ENCODE peak calls at places on chromosomes 13 and 19, in nine cellular contexts. N, F, W, K, T, O, M, A and Y are unnamed samples.

GRCh38 chr19:53389591-53390377 is 5.2 kb upstream of the ZNF765 start:
- DNase-seq in N (no peak), F (no peak), W (no peak), K (no peak), T (peak), O (no peak), M (no peak), A (no peak), Y (no peak)

GRCh38 chr13:48838193-48839000 is 137.3 kb upstream of the FNDC3A start:
- DNase-seq in N (no peak), F (no peak), W (no peak), K (no peak), T (no peak), O (no peak), M (no peak), A (no peak), Y (no peak)

GRCh38 chr13:36553501-36553900 is 120.3 kb upstream of the SERTM1 start:
- DNase-seq in N (no peak), F (no peak), W (no peak), K (no peak), T (no peak), O (no peak), M (no peak), A (no peak), Y (no peak)

GRCh38 chr19:8335343-8336071 is 7.6 kb downstream of the KANK3 start:
- DNase-seq in N (no peak), F (no peak), W (no peak), K (no peak), T (peak), O (no peak), M (no peak), A (no peak), Y (no peak)

GRCh38 chr13:79995334-79995733 is 345.6 kb downstream of the SPRY2 start:
- DNase-seq in N (peak), F (no peak), W (no peak), K (no peak), T (no peak), O (no peak), M (no peak), A (peak), Y (no peak)

GRCh38 chr19:5967994-5968430 is 9.9 kb downstream of the RANBP3 start:
- DNase-seq in N (peak), F (no peak), W (peak), K (peak), T (peak), O (no peak), M (peak), A (peak), Y (peak)

GRCh38 chr19:36939153-36939552 is 23.0 kb downstream of the ZNF568 start:
- DNase-seq in N (no peak), F (no peak), W (no peak), K (no peak), T (no peak), O (no peak), M (no peak), A (no peak), Y (no peak)

GRCh38 chr13:36673838-36674326 is at the start of gene SERTM1:
- DNase-seq in N (no peak), F (no peak), W (no peak), K (peak), T (peak), O (peak), M (no peak), A (no peak), Y (no peak)

GRCh38 chr19:10533656-10534386 is 9.9 kb upstream of the ATG4D start:
- DNase-seq in N (peak), F (no peak), W (no peak), K (no peak), T (no peak), O (no peak), M (no peak), A (no peak), Y (no peak)

GRCh38 chr13:55572862-55573261 is 1567.9 kb upstream of the PRR20A start:
- DNase-seq in N (no peak), F (no peak), W (no peak), K (no peak), T (peak), O (no peak), M (no peak), A (no peak), Y (no peak)

GRCh38 chr13:80341771-80342271 is 895 bp upstream of the SPRY2 start:
- DNase-seq in N (peak), F (no peak), W (no peak), K (peak), T (peak), O (peak), M (peak), A (no peak), Y (peak)

GRCh38 chr19:33723512-33723911 is 73.2 kb upstream of the KCTD15 start:
- DNase-seq in N (no peak), F (no peak), W (no peak), K (no peak), T (no peak), O (no peak), M (no peak), A (no peak), Y (no peak)

GRCh38 chr19:12230751-12231733 is 63.6 kb downstream of the ZNF44 start:
- DNase-seq in N (no peak), F (no peak), W (no peak), K (peak), T (no peak), O (peak), M (no peak), A (no peak), Y (no peak)

GRCh38 chr13:97758317-97758716 is 195.2 kb upstream of the IPO5 start:
- DNase-seq in N (no peak), F (no peak), W (no peak), K (peak), T (no peak), O (no peak), M (no peak), A (no peak), Y (no peak)

GRCh38 chr13:50910483-50910805 is 853 bp downstream of the RNASEH2B start:
- DNase-seq in N (no peak), F (no peak), W (no peak), K (no peak), T (peak), O (no peak), M (no peak), A (no peak), Y (no peak)

GRCh38 chr19:54312436-54313362 is at the start of gene LILRA5:
- DNase-seq in N (no peak), F (no peak), W (no peak), K (peak), T (no peak), O (peak), M (no peak), A (no peak), Y (no peak)

GRCh38 chr19:4807188-4807587 is 15.7 kb downstream of the FEM1A start:
- DNase-seq in N (no peak), F (no peak), W (no peak), K (no peak), T (no peak), O (no peak), M (peak), A (no peak), Y (no peak)

GRCh38 chr13:100175803-100176182 is 86.9 kb downstream of the PCCA start:
- DNase-seq in N (no peak), F (no peak), W (no peak), K (no peak), T (no peak), O (no peak), M (no peak), A (no peak), Y (no peak)

GRCh38 chr19:46953955-46954501 is 65.6 kb upstream of the NPAS1 start:
- DNase-seq in N (no peak), F (no peak), W (no peak), K (no peak), T (no peak), O (no peak), M (no peak), A (no peak), Y (no peak)

GRCh38 chr19:46952874-46953273 is 66.8 kb upstream of the NPAS1 start:
- DNase-seq in N (no peak), F (no peak), W (no peak), K (no peak), T (no peak), O (no peak), M (no peak), A (no peak), Y (no peak)

GRCh38 chr19:46950526-46951235 is 69.0 kb upstream of the NPAS1 start:
- DNase-seq in N (no peak), F (no peak), W (no peak), K (no peak), T (no peak), O (no peak), M (no peak), A (no peak), Y (no peak)

GRCh38 chr19:46954502-46955004 is 65.1 kb upstream of the NPAS1 start:
- DNase-seq in N (no peak), F (no peak), W (no peak), K (no peak), T (no peak), O (no peak), M (no peak), A (no peak), Y (no peak)

DNA sequence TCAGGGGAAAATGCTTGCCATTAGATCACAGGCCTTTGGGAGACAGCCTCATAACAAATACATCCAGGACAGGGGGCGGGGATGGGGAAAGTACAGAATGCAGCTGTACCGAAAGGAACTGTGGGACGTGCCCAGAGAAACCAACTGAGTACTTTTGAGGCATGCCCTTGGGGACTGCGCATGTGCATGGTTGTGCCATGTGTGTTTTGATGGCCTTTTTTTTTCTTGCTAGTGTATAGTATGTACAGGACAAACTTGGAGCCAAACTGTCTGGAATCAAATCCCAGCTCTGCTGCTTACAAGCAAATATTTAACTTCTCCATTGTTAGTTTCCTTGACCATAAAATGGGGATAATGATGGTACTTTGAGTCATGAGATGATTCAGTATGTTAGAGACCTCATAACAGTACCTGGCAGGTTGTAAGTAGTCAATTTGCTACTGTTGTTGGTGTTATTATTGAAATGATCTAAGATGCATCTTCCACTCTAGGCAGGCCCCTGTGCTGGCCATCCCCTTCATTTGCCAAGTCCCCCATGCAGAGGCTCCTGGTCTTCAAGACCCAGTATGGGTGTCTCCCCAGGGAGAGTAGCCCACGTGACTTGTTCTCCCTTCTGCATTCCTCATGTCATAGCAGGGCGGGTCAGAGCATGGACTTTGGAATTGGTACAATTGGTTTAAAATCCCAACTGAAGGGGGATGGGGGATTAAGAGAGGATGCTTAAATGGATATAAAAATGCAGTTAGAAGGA is 68.2 kb upstream of the NPAS1 start:
- DNase-seq in N (no peak), F (no peak), W (no peak), K (no peak), T (no peak), O (no peak), M (no peak), A (peak), Y (no peak)
- H3K27ac ChIP-seq in N (no peak), F (peak), W (no peak), K (peak), T (no peak), O (peak), M (no peak), A (peak), Y (no peak)

GRCh38 chr19:38930776-38931761 is at the start of gene MRPS12:
- DNase-seq in N (peak), F (peak), W (peak), K (peak), T (peak), O (peak), M (peak), A (peak), Y (peak)

GRCh38 chr19:38933544-38933943 is 2.8 kb downstream of the MRPS12 start:
- DNase-seq in N (no peak), F (no peak), W (no peak), K (no peak), T (no peak), O (no peak), M (no peak), A (no peak), Y (no peak)

GRCh38 chr19:38928406-38929001 is 2.1 kb downstream of the SARS2 start:
- DNase-seq in N (no peak), F (no peak), W (no peak), K (no peak), T (no peak), O (no peak), M (no peak), A (no peak), Y (no peak)

GRCh38 chr19:38929929-38930775 is at the start of gene SARS2:
- DNase-seq in N (peak), F (peak), W (peak), K (peak), T (peak), O (peak), M (peak), A (peak), Y (peak)

DNA sequence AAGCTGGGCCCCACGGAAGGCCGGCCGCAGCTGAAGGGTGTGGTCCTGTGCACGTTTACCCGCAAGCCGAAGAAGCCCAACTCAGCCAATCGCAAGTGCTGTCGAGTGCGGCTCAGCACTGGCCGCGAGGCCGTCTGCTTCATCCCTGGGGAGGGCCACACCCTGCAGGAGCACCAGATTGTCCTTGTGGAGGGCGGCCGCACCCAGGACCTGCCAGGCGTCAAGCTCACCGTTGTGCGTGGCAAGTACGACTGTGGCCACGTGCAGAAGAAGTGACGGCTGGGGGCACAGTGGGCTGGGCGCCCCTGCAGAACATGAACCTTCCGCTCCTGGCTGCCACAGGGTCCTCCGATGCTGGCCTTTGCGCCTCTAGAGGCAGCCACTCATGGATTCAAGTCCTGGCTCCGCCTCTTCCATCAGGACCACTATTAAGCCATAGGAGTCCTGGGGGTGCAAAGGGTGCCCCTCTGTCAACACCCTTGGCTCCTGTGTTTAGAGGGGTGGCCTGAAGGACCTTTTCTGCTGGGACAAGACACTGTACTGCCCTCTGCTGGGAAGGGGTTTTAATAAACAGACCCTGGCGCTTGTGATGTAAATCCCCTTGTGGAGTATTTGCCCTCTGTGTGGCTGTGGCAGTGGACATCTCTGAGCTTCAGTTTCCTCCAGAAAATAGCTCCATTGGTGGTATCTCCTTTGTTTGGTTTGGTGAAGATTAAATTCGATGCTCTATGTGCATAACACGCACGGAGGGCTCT is 1.9 kb downstream of the MRPS12 start:
- DNase-seq in N (peak), F (no peak), W (peak), K (no peak), T (peak), O (no peak), M (no peak), A (no peak), Y (no peak)
- H3K27ac ChIP-seq in N (no peak), F (no peak), W (no peak), K (no peak), T (no peak), O (no peak), M (no peak), A (no peak), Y (no peak)

GRCh38 chr19:16445238-16446107 is 26.3 kb downstream of the EPS15L1 start:
- DNase-seq in N (no peak), F (no peak), W (no peak), K (no peak), T (no peak), O (no peak), M (no peak), A (no peak), Y (no peak)

GRCh38 chr19:16449330-16449961 is 22.3 kb downstream of the EPS15L1 start:
- DNase-seq in N (no peak), F (no peak), W (no peak), K (no peak), T (no peak), O (no peak), M (no peak), A (no peak), Y (no peak)

GRCh38 chr19:16447015-16447384 is 24.8 kb downstream of the EPS15L1 start:
- DNase-seq in N (peak), F (no peak), W (no peak), K (peak), T (no peak), O (peak), M (peak), A (no peak), Y (no peak)

GRCh38 chr19:16444273-16444597 is 27.5 kb downstream of the EPS15L1 start:
- DNase-seq in N (no peak), F (no peak), W (no peak), K (no peak), T (no peak), O (no peak), M (no peak), A (no peak), Y (no peak)

DNA sequence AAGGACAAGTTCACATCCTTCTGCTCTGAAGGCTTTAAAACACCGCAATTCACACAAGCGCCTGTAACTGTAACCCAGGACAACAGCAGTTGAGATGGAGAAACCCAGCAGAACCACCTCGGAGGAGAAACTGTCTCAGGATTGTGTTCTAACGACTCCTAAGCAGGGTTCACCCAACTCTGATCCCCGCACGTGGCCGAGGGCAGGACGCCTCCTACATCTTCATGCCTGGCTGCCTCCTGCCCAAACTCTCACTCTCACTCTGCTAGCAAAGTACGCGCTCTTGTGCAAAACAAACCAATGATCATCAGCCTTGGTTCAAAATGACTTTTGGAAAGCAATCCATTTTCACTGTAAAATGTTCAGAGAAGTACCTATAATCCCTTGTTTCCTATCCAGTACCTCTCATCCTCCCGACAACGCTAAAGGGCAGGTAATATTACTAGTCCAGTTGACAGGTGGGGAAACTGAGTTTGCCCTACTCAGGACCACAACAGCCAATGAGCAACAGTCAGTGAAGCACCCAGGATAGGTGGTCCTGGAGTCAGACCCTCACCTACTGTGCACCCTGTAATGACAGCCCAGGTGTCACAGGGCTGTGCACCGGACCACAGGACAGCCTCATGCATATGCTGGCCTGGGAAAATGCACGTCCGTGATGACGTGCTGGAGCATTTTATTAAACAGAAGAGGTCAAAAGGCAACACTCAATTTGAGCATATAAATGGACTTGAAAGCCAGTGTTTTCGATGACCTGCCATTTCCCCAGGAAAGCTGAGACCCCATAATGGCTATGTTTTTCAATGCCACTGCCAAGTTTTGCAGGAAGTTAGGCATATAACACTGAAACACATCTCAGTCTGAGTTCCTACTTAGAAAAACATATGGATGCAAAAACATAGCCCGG is 25.4 kb downstream of the EPS15L1 start:
- DNase-seq in N (peak), F (no peak), W (no peak), K (no peak), T (no peak), O (no peak), M (no peak), A (no peak), Y (no peak)
- H3K27ac ChIP-seq in N (peak), F (no peak), W (no peak), K (peak), T (no peak), O (peak), M (no peak), A (no peak), Y (peak)

DNA sequence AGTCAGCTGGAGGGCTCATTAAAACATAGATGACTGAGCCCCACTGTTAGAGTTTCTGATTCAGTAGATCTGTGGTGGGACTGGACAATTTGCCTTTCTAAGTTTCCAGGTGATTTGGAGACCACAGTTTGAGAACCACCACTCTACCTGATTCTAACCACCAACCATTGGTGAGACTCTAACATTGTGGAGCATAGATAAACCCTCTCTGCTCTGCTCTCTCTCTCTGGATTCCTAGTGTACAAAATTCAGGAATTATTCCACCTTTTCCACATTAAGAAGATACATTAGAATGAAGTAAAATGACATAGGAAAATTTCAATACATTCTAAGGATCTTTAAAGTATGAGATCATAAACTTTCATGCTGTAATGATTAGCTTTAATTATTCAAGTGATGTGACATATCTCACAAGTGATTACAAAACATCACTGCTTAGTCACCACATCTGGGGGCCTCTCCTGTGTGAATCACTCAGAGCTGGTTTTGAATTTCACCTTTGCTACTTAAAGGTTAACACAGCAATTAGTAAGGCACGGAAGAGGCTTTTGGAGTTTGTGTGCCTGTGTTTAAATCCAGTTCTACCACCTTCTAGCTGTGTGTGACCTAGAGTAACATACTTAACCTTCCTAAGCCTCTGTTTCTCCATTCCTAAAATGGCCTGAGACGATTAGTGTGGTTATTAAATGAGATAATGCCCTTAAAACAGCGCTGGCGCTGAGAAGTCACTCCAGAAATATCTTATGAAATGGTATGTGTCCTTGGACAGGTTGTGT is 78.5 kb upstream of the NBEA start:
- DNase-seq in N (peak), F (no peak), W (no peak), K (no peak), T (no peak), O (no peak), M (no peak), A (peak), Y (no peak)
- H3K27ac ChIP-seq in N (no peak), F (no peak), W (no peak), K (no peak), T (no peak), O (no peak), M (no peak), A (no peak), Y (no peak)